ENCODE peak calls at places on chromosomes 1 and 21, in five cellular contexts. One of them, this sample, is unnamed.

GRCh38 chr1:221093903-221094865 is 214.9 kb downstream of the HLX start:
- DNase-seq in heart right ventricle: no peak
- DNase-seq in choroid plexus epithelial cell: no peak
- DNase-seq in MM.1S: no peak
- DNase-seq in NB4: peak
- DNase-seq in this sample: peak

GRCh38 chr1:235063068-235063765 is 65.4 kb downstream of the TOMM20 start:
- DNase-seq in heart right ventricle: no peak
- DNase-seq in choroid plexus epithelial cell: no peak
- DNase-seq in MM.1S: peak
- DNase-seq in NB4: peak
- DNase-seq in this sample: no peak

GRCh38 chr1:211520641-211521040 is 28.7 kb upstream of the RD3 start:
- DNase-seq in heart right ventricle: no peak
- DNase-seq in choroid plexus epithelial cell: peak
- DNase-seq in MM.1S: no peak
- DNase-seq in NB4: peak
- DNase-seq in this sample: no peak

GRCh38 chr21:34574984-34575529 is 39.9 kb downstream of the RCAN1 start:
- DNase-seq in heart right ventricle: no peak
- DNase-seq in choroid plexus epithelial cell: no peak
- DNase-seq in MM.1S: no peak
- DNase-seq in NB4: no peak
- DNase-seq in this sample: no peak

GRCh38 chr1:82125866-82126265 is 325.1 kb downstream of the ADGRL2 start:
- DNase-seq in heart right ventricle: no peak
- DNase-seq in choroid plexus epithelial cell: no peak
- DNase-seq in MM.1S: no peak
- DNase-seq in NB4: no peak
- DNase-seq in this sample: no peak

GRCh38 chr21:34919406-34919805 is 129.7 kb downstream of the RUNX1 start:
- DNase-seq in heart right ventricle: no peak
- DNase-seq in choroid plexus epithelial cell: no peak
- DNase-seq in MM.1S: no peak
- DNase-seq in NB4: no peak
- DNase-seq in this sample: no peak

GRCh38 chr1:18511469-18511997 is 30.8 kb downstream of the KLHDC7A start:
- DNase-seq in heart right ventricle: no peak
- DNase-seq in choroid plexus epithelial cell: no peak
- DNase-seq in MM.1S: no peak
- DNase-seq in NB4: no peak
- DNase-seq in this sample: no peak

GRCh38 chr1:21013510-21013909 is 163.2 kb downstream of the EIF4G3 start:
- DNase-seq in heart right ventricle: no peak
- DNase-seq in choroid plexus epithelial cell: no peak
- DNase-seq in MM.1S: no peak
- DNase-seq in NB4: no peak
- DNase-seq in this sample: no peak

GRCh38 chr1:21868941-21869454 is 56.9 kb downstream of the LDLRAD2 start:
- DNase-seq in heart right ventricle: no peak
- DNase-seq in choroid plexus epithelial cell: no peak
- DNase-seq in MM.1S: no peak
- DNase-seq in NB4: no peak
- DNase-seq in this sample: no peak

GRCh38 chr1:204124639-204125038 is 27.2 kb downstream of the ETNK2 start:
- DNase-seq in heart right ventricle: no peak
- DNase-seq in choroid plexus epithelial cell: no peak
- DNase-seq in MM.1S: no peak
- DNase-seq in NB4: no peak
- DNase-seq in this sample: no peak

GRCh38 chr1:17919525-17920439 is 164.6 kb downstream of the ACTL8 start:
- DNase-seq in heart right ventricle: no peak
- DNase-seq in choroid plexus epithelial cell: peak
- DNase-seq in MM.1S: peak
- DNase-seq in NB4: peak
- DNase-seq in this sample: peak

GRCh38 chr1:46862348-46862747 is 63.5 kb downstream of the CYP4B1 start:
- DNase-seq in heart right ventricle: no peak
- DNase-seq in choroid plexus epithelial cell: no peak
- DNase-seq in MM.1S: no peak
- DNase-seq in NB4: no peak
- DNase-seq in this sample: no peak

GRCh38 chr1:243447342-243447741 is 191.5 kb downstream of the SDCCAG8 start:
- DNase-seq in heart right ventricle: no peak
- DNase-seq in choroid plexus epithelial cell: peak
- DNase-seq in MM.1S: no peak
- DNase-seq in NB4: peak
- DNase-seq in this sample: peak

GRCh38 chr1:211259596-211260126 is 495 bp downstream of the RCOR3 start:
- DNase-seq in heart right ventricle: peak
- DNase-seq in choroid plexus epithelial cell: peak
- DNase-seq in MM.1S: peak
- DNase-seq in NB4: peak
- DNase-seq in this sample: peak

GRCh38 chr1:46343351-46343695 is 2.7 kb downstream of the NSUN4 start:
- DNase-seq in heart right ventricle: no peak
- DNase-seq in choroid plexus epithelial cell: no peak
- DNase-seq in MM.1S: no peak
- DNase-seq in NB4: no peak
- DNase-seq in this sample: no peak

GRCh38 chr21:37878946-37879660 is 37.2 kb downstream of the KCNJ6 start:
- DNase-seq in heart right ventricle: no peak
- DNase-seq in choroid plexus epithelial cell: peak
- DNase-seq in MM.1S: no peak
- DNase-seq in NB4: no peak
- DNase-seq in this sample: peak

GRCh38 chr1:209390764-209391163 is 192.8 kb upstream of the CAMK1G start:
- DNase-seq in heart right ventricle: no peak
- DNase-seq in choroid plexus epithelial cell: no peak
- DNase-seq in MM.1S: no peak
- DNase-seq in NB4: no peak
- DNase-seq in this sample: no peak

GRCh38 chr21:38306407-38306806 is 49.6 kb downstream of the KCNJ15 start:
- DNase-seq in heart right ventricle: no peak
- DNase-seq in choroid plexus epithelial cell: peak
- DNase-seq in MM.1S: no peak
- DNase-seq in NB4: no peak
- DNase-seq in this sample: peak

GRCh38 chr1:46181343-46182260 is 5.3 kb upstream of the P3R3URF start:
- DNase-seq in heart right ventricle: no peak
- DNase-seq in choroid plexus epithelial cell: peak
- DNase-seq in MM.1S: no peak
- DNase-seq in NB4: no peak
- DNase-seq in this sample: peak

GRCh38 chr1:59022799-59023198 is 239.0 kb upstream of the JUN start:
- DNase-seq in heart right ventricle: no peak
- DNase-seq in choroid plexus epithelial cell: no peak
- DNase-seq in MM.1S: no peak
- DNase-seq in NB4: no peak
- DNase-seq in this sample: no peak

GRCh38 chr1:156129687-156130577 is 15.4 kb downstream of the LMNA start:
- DNase-seq in heart right ventricle: peak
- DNase-seq in choroid plexus epithelial cell: peak
- DNase-seq in MM.1S: peak
- DNase-seq in NB4: peak
- DNase-seq in this sample: peak

GRCh38 chr1:180155202-180155682 is 573 bp downstream of the QSOX1 start:
- DNase-seq in heart right ventricle: peak
- DNase-seq in choroid plexus epithelial cell: no peak
- DNase-seq in MM.1S: no peak
- DNase-seq in NB4: peak
- DNase-seq in this sample: no peak

GRCh38 chr1:69479734-69480133 is 88.0 kb upstream of the LRRC7 start:
- DNase-seq in heart right ventricle: no peak
- DNase-seq in choroid plexus epithelial cell: no peak
- DNase-seq in MM.1S: no peak
- DNase-seq in NB4: no peak
- DNase-seq in this sample: no peak

GRCh38 chr1:156693858-156694562 is 11.4 kb downstream of the CRABP2 start:
- DNase-seq in heart right ventricle: no peak
- DNase-seq in choroid plexus epithelial cell: no peak
- DNase-seq in MM.1S: no peak
- DNase-seq in NB4: no peak
- DNase-seq in this sample: no peak

GRCh38 chr1:16012590-16013219 is 5.1 kb downstream of the HSPB7 start:
- DNase-seq in heart right ventricle: peak
- DNase-seq in choroid plexus epithelial cell: peak
- DNase-seq in MM.1S: peak
- DNase-seq in NB4: peak
- DNase-seq in this sample: peak

GRCh38 chr1:172778461-172779455 is 119.9 kb downstream of the FASLG start:
- DNase-seq in heart right ventricle: no peak
- DNase-seq in choroid plexus epithelial cell: peak
- DNase-seq in MM.1S: peak
- DNase-seq in NB4: no peak
- DNase-seq in this sample: no peak

GRCh38 chr1:229752679-229753078 is 126.6 kb downstream of the URB2 start:
- DNase-seq in heart right ventricle: no peak
- DNase-seq in choroid plexus epithelial cell: no peak
- DNase-seq in MM.1S: no peak
- DNase-seq in NB4: no peak
- DNase-seq in this sample: no peak

GRCh38 chr1:113868387-113869083 is 3.0 kb downstream of the PTPN22 start:
- DNase-seq in heart right ventricle: no peak
- DNase-seq in choroid plexus epithelial cell: no peak
- DNase-seq in MM.1S: no peak
- DNase-seq in NB4: peak
- DNase-seq in this sample: peak

GRCh38 chr1:165531021-165531420 is 12.8 kb upstream of the LRRC52 start:
- DNase-seq in heart right ventricle: no peak
- DNase-seq in choroid plexus epithelial cell: no peak
- DNase-seq in MM.1S: no peak
- DNase-seq in NB4: no peak
- DNase-seq in this sample: no peak

GRCh38 chr1:56450004-56450666 is 129.2 kb downstream of the PLPP3 start:
- DNase-seq in heart right ventricle: no peak
- DNase-seq in choroid plexus epithelial cell: peak
- DNase-seq in MM.1S: no peak
- DNase-seq in NB4: no peak
- DNase-seq in this sample: no peak

GRCh38 chr1:159892944-159893343 is 7.0 kb downstream of the CFAP45 start:
- DNase-seq in heart right ventricle: no peak
- DNase-seq in choroid plexus epithelial cell: no peak
- DNase-seq in MM.1S: no peak
- DNase-seq in NB4: no peak
- DNase-seq in this sample: no peak
- TF ChIP-seq CTCF in heart right ventricle: no peak
- TF ChIP-seq CTCF in choroid plexus epithelial cell: no peak
- TF ChIP-seq CTCF in MM.1S: no peak
- TF ChIP-seq CTCF in NB4: no peak
- TF ChIP-seq CTCF in this sample: no peak

GRCh38 chr1:224591326-224591725 is 24.8 kb upstream of the CNIH3 start:
- DNase-seq in heart right ventricle: no peak
- DNase-seq in choroid plexus epithelial cell: no peak
- DNase-seq in MM.1S: no peak
- DNase-seq in NB4: no peak
- DNase-seq in this sample: peak
- H3K4me3 ChIP-seq in heart right ventricle: no peak
- H3K4me3 ChIP-seq in choroid plexus epithelial cell: no peak
- H3K4me3 ChIP-seq in MM.1S: no peak
- H3K4me3 ChIP-seq in NB4: no peak
- H3K4me3 ChIP-seq in this sample: no peak

DNA sequence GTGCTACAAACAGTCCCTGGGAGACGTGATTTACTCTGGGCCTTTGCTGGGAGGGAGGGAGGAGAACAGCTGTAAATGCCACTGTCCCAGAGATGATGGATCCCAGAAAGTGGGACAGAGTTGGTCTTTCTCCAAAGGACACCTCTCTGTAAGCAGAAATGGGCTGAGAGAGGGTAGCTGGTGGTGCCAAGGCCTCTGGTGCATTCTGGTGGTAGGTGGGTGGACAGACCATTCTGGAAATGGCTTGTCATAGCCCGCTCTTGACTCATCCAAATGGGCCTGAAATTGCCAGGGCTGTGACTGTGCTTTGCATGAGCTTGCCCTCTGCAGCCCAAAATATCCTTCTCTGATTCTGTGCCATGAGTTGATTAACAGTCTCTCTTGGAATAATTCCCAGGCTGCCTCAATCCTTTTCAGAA is 36.1 kb downstream of the CCDC185 start:
- DNase-seq in heart right ventricle: no peak
- DNase-seq in choroid plexus epithelial cell: no peak
- DNase-seq in MM.1S: no peak
- DNase-seq in NB4: no peak
- DNase-seq in this sample: peak
- TF ChIP-seq CTCF in heart right ventricle: no peak
- TF ChIP-seq CTCF in choroid plexus epithelial cell: no peak
- TF ChIP-seq CTCF in MM.1S: no peak
- TF ChIP-seq CTCF in NB4: no peak
- TF ChIP-seq CTCF in this sample: no peak

DNA sequence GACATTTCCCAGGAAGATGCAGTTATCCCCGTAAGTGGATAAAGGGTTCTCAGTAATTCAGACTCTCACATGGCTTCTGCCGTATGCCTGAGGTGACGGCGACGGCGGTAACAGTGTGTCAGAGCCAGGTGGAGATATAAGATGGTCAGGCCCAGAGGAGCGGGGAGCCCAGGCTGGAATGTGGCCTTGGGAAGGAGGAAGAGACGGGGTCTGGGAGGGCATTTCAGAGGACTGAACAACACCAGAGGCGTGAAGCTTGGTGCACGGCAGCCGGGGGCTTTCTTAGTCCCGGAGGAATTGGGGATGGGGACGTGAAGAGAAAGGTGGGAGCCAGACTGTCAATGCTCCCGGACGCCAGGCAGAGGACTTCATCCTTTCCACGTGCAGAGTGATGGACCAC is 1.0 kb downstream of the RER1 start:
- DNase-seq in heart right ventricle: no peak
- DNase-seq in choroid plexus epithelial cell: no peak
- DNase-seq in MM.1S: no peak
- DNase-seq in NB4: no peak
- DNase-seq in this sample: no peak
- H3K4me3 ChIP-seq in heart right ventricle: peak
- H3K4me3 ChIP-seq in choroid plexus epithelial cell: peak
- H3K4me3 ChIP-seq in MM.1S: peak
- H3K4me3 ChIP-seq in NB4: peak
- H3K4me3 ChIP-seq in this sample: peak

DNA sequence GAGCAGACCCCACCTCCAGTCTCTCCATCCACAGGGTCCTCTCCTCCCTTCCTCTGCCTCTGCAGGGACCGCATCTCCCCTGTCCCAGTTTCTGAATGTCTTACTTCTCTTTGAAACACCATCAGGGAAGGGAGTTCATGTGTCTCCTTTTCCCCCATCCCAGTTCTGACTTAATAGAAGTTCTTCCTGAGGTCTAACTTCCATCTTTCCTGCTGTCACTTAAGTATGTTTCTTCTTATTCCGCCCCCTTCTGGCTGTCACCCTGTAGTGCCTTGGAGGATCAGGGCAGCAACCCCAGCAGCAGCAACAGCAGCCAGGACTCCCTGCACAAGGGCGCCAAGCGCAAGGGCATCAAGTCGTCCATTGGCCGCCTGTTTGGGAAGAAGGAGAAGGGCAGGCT is 29.3 kb downstream of the MYOG start:
- DNase-seq in heart right ventricle: no peak
- DNase-seq in choroid plexus epithelial cell: no peak
- DNase-seq in MM.1S: no peak
- DNase-seq in NB4: no peak
- DNase-seq in this sample: no peak
- TF ChIP-seq CTCF in heart right ventricle: no peak
- TF ChIP-seq CTCF in choroid plexus epithelial cell: peak
- TF ChIP-seq CTCF in MM.1S: peak
- TF ChIP-seq CTCF in NB4: peak
- TF ChIP-seq CTCF in this sample: peak

This sample was measured in astrocyte of the spinal cord.